ENCODE peak calls at places on chromosomes 5 and 9, in four cellular contexts. E is stomach, Y is HAP-1, T is adipocyte. O is an unnamed sample.
A peak's percentile ranks its signal among the peaks of the same experiment; 100 is the strongest.

GRCh38 chr9:93576296-93577044 is at the start of gene PHF2:
- DNase-seq in E (no peak), Y (no peak), T (peak; percentile 75), O (no peak)

GRCh38 chr5:107274576-107274975 is 396.2 kb downstream of the EFNA5 start:
- DNase-seq in E (no peak), Y (no peak), T (peak; percentile 45), O (no peak)

GRCh38 chr9:122350577-122351355 is 20.1 kb upstream of the PTGS1 start:
- DNase-seq in E (peak; percentile 84), Y (peak; percentile 67), T (peak; percentile 88), O (peak; percentile 75)

GRCh38 chr5:134438641-134439621 is 27.2 kb upstream of the CDKN2AIPNL start:
- DNase-seq in E (peak; percentile 38), Y (no peak), T (peak; percentile 96), O (peak; percentile 99)

GRCh38 chr9:84823426-84824271 is 154.1 kb downstream of the NTRK2 start:
- DNase-seq in E (no peak), Y (no peak), T (no peak), O (no peak)

GRCh38 chr9:93579711-93580516 is 3.5 kb downstream of the PHF2 start:
- DNase-seq in E (peak; percentile 24), Y (no peak), T (no peak), O (no peak)

GRCh38 chr5:135426102-135427082 is 20.8 kb downstream of the DCANP1 start:
- DNase-seq in E (no peak), Y (peak; percentile 54), T (peak; percentile 80), O (no peak)

GRCh38 chr9:8855046-8855445 is 1055.5 kb upstream of the DMAC1 start:
- DNase-seq in E (no peak), Y (peak; percentile 63), T (no peak), O (no peak)

GRCh38 chr5:14595877-14596276 is 14.3 kb downstream of the OTULINL start:
- DNase-seq in E (no peak), Y (no peak), T (no peak), O (no peak)

GRCh38 chr5:175821790-175822211 is 49.6 kb upstream of the CPLX2 start:
- DNase-seq in E (no peak), Y (no peak), T (no peak), O (no peak)

GRCh38 chr9:34552986-34553385 is 30.2 kb upstream of the ENHO start:
- DNase-seq in E (no peak), Y (no peak), T (no peak), O (no peak)

DNA sequence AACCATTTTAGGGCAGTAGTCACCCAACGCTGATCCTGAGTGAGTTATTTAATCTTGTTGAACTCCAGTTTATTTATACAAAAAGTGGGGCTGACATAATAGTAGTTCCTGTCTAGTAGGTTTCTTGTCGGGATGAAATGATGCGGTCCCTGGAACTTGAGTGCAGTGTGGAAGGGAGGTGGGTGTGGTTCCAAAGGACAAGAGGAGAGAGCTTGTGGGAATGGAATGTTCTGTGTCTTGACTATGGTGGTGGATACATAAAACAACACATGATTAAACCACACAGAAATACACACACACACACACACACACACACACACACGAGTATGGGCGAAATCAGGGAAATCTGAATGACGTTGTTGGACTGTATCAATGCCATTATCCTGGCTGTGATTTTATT is 66.1 kb upstream of the BARHL1 start:
- DNase-seq in E (no peak), Y (no peak), T (no peak), O (no peak)
- H3K27me3 ChIP-seq in E (peaks cover 58% of the 10 kb centered on the region), Y (peaks cover 7% of the 10 kb centered on the region), T (peaks cover 60% of the 10 kb centered on the region), O (no peaks in the 10 kb centered on the region)

GRCh38 chr9:126521551-126521950 is 92.2 kb upstream of the LMX1B start:
- DNase-seq in E (no peak), Y (no peak), T (no peak), O (no peak)
- H3K27me3 ChIP-seq in E (peaks cover 70% of the 10 kb centered on the region), Y (peaks cover 3% of the 10 kb centered on the region), T (peaks cover 77% of the 10 kb centered on the region), O (no peaks in the 10 kb centered on the region)

DNA sequence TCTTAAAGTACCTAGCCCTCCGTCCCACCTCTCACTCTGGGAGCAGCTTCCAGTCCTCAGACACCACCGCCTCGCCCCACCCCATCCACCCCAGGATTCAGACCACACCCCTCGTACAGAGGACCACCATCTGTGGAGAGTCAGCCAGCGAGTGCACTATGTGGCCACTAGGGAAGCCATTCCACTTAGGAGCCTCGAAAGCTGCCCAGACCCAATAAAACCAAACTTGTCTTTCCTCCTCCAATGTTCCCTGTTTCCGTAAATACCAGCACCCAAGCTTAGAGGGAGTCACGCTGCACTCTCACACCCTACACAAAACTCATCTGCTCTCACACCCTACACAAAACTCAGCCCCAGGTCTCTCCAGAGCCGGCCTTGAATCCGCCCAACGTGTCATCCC is 1.9 kb downstream of the GCNT4 start:
- DNase-seq in E (no peak), Y (no peak), T (peak; percentile 20), O (no peak)
- H3K27me3 ChIP-seq in E (peaks cover 23% of the 10 kb centered on the region), Y (no peaks in the 10 kb centered on the region), T (no peaks in the 10 kb centered on the region), O (no peaks in the 10 kb centered on the region)

DNA sequence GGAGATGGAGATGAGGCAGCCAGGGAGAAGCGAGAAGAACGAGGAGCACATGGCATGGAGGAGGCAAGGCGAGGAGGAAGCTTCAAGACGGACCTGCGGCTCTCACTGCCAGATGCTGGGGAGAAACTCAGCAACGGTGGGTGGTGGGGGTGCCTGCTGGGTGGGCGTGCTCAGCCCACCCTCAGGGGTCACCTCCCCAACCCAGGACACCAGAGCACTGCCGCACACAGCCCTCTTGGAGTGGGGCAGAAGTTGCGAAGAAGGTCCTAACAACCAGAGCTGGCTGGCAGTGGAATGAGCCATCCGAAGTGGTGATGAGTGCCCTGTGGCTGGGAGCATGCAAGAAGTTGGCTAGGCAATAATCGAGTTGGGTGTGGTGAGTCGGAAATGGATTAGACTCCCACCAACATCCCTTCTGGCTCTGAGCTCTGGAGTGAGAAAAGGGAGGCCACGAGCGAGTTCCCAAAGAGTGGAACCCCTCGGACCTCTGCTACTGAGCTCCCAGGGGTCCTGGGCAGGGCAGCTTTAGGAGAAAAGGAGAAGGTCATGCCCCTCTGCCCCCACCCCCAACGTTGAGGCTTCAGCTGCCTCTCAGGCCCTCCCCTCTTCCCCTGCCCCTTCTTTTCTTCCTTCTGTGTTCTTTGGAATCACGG is 212.7 kb upstream of the MVB12B start:
- DNase-seq in E (peak; percentile 14), Y (no peak), T (no peak), O (no peak)
- H3K27me3 ChIP-seq in E (peaks cover 43% of the 10 kb centered on the region), Y (peaks cover 29% of the 10 kb centered on the region), T (peaks cover 11% of the 10 kb centered on the region), O (no peaks in the 10 kb centered on the region)

GRCh38 chr9:133609311-133610098 is at the start of gene FAM163B:
- DNase-seq in E (no peak), Y (no peak), T (peak; percentile 31), O (no peak)
- H3K27me3 ChIP-seq in E (peaks cover 100% of the 10 kb centered on the region), Y (peaks cover 57% of the 10 kb centered on the region), T (peaks cover 84% of the 10 kb centered on the region), O (peaks cover 16% of the 10 kb centered on the region)

DNA sequence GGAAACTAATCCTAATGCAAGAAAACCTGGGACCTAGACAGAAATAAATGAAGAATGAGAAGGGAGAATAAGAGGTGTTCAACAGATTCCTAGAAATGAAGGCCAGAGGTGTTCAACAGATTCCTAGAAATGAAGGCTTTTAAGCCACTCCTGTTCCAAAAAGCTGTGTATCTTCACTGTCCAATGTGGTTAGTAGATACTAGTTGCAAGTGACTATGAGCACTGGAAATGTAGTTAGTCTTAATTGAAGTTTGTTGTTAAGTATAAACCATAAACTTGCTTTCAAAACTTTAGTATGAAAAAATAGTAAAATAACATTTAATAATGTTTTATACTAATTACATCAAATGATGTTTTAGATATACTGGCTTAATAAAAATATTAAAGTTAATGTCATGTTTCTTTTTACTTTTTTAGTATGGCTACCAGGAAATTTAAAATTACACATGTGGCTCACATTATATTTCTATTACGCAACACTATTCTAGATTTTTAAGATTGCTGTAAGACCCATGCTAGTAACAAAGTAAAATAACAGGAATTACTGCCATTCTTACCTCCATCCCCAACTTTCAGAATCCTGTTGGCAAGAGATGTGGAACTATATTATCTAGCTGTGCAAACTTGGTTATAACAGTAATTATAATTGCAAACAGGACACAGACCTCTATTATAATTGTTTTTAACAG is 57.5 kb downstream of the RICTOR start:
- DNase-seq in E (no peak), Y (no peak), T (peak; percentile 73), O (no peak)
- H3K27me3 ChIP-seq in E (no peaks in the 10 kb centered on the region), Y (no peaks in the 10 kb centered on the region), T (no peaks in the 10 kb centered on the region), O (no peaks in the 10 kb centered on the region)